ENCODE peak calls at places on chromosomes 2 and 18, in four cellular contexts. J, K, E and Z are unnamed samples.

GRCh38 chr2:44275915-44276279 is 617 bp downstream of the SLC3A1 start:
- DNase-seq in K (no peak), J (peak; percentile 36), E (no peak), Z (peak; percentile 44)

GRCh38 chr2:26484579-26484978 is 6.7 kb upstream of the OTOF start:
- DNase-seq in K (no peak), J (no peak), E (no peak), Z (no peak)

GRCh38 chr18:41714872-41715271 is 240.2 kb upstream of the PIK3C3 start:
- DNase-seq in K (no peak), J (no peak), E (no peak), Z (no peak)

GRCh38 chr2:206831442-206831995 is 66.1 kb downstream of the FASTKD2 start:
- DNase-seq in J (no peak), E (peak; percentile 43), K (no peak), Z (no peak)

GRCh38 chr2:183838295-183838694 is 714.1 kb downstream of the NUP35 start:
- DNase-seq in K (no peak), E (no peak), J (no peak), Z (no peak)

GRCh38 chr18:68244786-68245185 is 470.1 kb downstream of the TMX3 start:
- DNase-seq in J (peak; percentile 74), K (no peak), E (no peak), Z (peak; percentile 63)

GRCh38 chr18:43578636-43579203 is 301.4 kb upstream of the SYT4 start:
- DNase-seq in E (peak; percentile 16), K (no peak), J (no peak), Z (peak; percentile 16)

GRCh38 chr18:73124165-73124564 is 256.4 kb upstream of the NETO1 start:
- DNase-seq in K (no peak), J (peak; percentile 1), E (no peak), Z (peak; percentile 34)

GRCh38 chr2:10274376-10274775 is 28.3 kb upstream of the HPCAL1 start:
- DNase-seq in K (no peak), J (no peak), E (no peak), Z (no peak)

GRCh38 chr18:49886891-49887764 is 73.8 kb upstream of the ACAA2 start:
- DNase-seq in J (no peak), K (no peak), E (peak; percentile 64), Z (no peak)

GRCh38 chr2:129233751-129234406 is 745.6 kb upstream of the RAB6C start:
- DNase-seq in E (peak; percentile 27), K (peak; percentile 6), J (no peak), Z (no peak)

GRCh38 chr18:51807336-51807735 is 532.7 kb upstream of the DCC start:
- DNase-seq in E (no peak), J (no peak), K (no peak), Z (no peak)

GRCh38 chr2:73415906-73416305 is 30.3 kb downstream of the ALMS1 start:
- DNase-seq in E (no peak), J (peak; percentile 23), K (no peak), Z (peak; percentile 22)

GRCh38 chr2:7721413-7721995 is 804.3 kb downstream of the RNF144A start:
- DNase-seq in K (no peak), J (no peak), E (no peak), Z (no peak)

GRCh38 chr2:3242747-3243369 is 134.8 kb downstream of the EIPR1 start:
- DNase-seq in E (no peak), K (no peak), J (peak; percentile 27), Z (no peak)

GRCh38 chr18:59488899-59489298 is 129.8 kb upstream of the LMAN1 start:
- DNase-seq in K (no peak), J (no peak), E (no peak), Z (no peak)

GRCh38 chr2:36441816-36442215 is 86.2 kb downstream of the CRIM1 start:
- DNase-seq in K (no peak), J (peak; percentile 59), E (no peak), Z (no peak)

GRCh38 chr18:33116376-33116775 is 324.1 kb downstream of the CCDC178 start:
- DNase-seq in J (no peak), K (no peak), E (no peak), Z (peak; percentile 19)

GRCh38 chr2:196247114-196247978 is 76.0 kb upstream of the STK17B start:
- DNase-seq in E (no peak), J (no peak), K (no peak), Z (no peak)

DNA sequence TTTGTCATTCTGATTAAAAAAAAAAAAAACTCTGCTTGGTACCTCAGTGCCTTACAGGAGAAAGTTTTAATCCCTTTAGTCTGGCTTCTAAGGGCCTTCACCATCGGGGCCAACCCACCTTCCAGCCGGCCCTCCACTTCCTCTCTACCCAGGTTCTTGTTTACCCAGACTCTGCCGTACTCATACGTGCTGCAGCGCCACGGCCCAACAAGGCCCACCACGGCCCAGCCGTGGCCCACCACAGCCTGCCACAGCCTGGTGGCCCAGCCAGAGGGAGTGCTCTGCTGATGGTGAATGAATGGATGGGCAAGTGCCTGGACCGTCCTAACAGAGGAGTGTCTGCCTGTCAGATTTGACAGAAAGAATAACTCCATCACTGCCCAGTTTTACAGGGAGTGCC is 38.0 kb downstream of the CENPO start:
- DNase-seq in E (no peak), J (no peak), K (no peak), Z (no peak)
- H3K36me3 ChIP-seq in E (no peaks in the 10 kb centered on the region), J (peaks cover 13% of the 10 kb centered on the region), K (peaks cover 59% of the 10 kb centered on the region), Z (peaks cover 2% of the 10 kb centered on the region)

DNA sequence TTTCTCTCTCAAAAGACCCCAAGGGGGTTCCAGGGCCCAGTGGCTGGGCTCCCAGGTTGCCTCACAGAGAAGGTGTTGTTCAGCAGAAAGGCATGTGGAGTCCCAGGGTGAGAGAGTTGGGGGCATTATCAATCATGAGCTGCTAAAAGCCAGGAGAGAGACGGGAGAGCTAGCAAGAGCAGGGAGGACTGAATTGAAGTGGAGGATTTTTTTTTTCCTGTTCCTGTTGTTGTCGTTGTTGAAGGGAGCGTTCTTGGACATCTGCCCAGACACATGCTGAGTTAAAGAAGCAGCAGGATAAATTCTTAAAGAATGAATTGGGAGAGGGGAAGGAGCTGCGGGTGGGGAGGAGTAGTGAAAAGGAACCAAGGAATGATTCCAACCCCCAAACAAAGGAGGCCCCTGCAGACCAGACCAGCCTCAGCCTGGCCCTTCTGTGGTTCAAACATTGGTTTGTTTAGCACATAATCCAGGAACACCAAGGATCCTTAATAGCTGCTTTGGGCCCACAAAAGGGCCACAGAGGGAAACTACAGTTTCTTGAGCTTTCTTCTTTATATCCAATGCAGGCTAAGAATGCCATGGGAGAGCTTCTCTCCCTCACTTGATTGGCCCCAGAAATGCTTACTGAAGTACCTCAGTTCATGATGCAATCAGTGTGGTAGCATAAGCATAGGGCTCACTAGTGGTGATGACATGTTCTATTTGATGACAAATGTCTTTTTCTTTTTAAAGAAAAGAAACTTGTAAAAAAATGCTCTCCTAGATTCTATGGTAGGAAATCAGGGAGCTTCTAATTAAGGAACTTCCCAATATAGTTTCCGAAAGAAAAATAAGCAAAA is 146.0 kb downstream of the SETBP1 start:
- DNase-seq in J (peak; percentile 83), K (peak; percentile 23), E (no peak), Z (peak; percentile 97)
- H3K27ac ChIP-seq in J (peak overlapping the region; percentile 68), K (peak overlapping the region; percentile 61), E (no peak overlapping the region), Z (peak overlapping the region; percentile 41)

DNA sequence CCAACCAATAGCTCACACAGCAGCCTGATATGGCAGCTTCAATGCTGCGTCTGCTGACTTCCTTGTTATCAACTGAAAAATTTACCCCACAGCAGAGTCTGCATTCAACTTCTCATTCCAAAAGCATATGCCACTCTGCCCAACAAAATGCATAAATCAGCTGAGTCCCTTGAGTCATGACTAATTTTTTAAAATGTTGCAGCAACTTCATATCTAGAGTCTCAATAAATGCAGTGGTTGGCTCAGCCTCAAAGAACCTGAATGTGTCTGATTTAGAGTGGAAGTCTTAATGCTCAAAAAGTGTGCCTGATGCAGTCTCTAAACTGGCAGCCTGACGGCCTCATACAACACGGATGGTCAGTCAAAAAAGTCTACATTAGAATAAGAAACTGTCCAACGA is 46.5 kb downstream of the FARSB start:
- DNase-seq in K (no peak), J (peak; percentile 3), E (no peak), Z (peak; percentile 20)
- H2AFZ ChIP-seq in K (no peak overlapping the region), J (no peak overlapping the region), E (no peak overlapping the region), Z (no peak overlapping the region)

DNA sequence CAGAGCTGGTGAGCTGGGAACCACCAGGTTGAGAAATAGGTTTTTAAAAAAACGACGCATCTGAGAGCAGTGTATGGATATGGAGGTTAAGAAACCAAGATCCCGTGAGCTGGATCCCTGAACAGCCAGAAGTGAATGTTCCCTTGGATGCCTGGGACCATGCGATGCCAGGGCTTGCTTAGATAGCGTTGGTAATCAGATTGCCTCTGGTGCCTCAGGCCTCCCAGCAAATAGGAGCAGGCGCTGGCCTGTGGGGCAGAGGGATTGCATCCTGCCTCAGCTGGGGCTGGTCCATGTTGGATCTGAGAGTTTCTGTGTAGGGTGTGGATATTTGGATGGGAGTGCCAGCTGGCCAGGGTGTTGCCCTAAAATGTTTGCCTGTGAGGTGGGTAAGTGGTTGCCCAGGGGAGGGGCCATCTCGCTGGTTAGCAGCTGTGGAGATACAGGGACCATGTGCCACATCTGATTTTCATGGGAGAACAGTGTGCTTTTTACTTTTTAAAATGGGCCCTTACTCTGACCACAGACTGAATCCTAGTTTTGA is 80.8 kb upstream of the MCFD2 start:
- DNase-seq in E (no peak), J (no peak), K (no peak), Z (no peak)
- H3K36me3 ChIP-seq in E (no peaks in the 10 kb centered on the region), J (peaks cover 54% of the 10 kb centered on the region), K (peaks cover 30% of the 10 kb centered on the region), Z (peaks cover 29% of the 10 kb centered on the region)

GRCh38 chr2:9164112-9164608 is 42.5 kb upstream of the ASAP2 start:
- DNase-seq in E (no peak), K (no peak), J (no peak), Z (no peak)

GRCh38 chr2:9163306-9164111 is 43.1 kb upstream of the ASAP2 start:
- DNase-seq in J (peak; percentile 75), E (no peak), K (no peak), Z (peak; percentile 70)

GRCh38 chr2:9160732-9161131 is 45.9 kb upstream of the ASAP2 start:
- DNase-seq in J (no peak), K (no peak), E (peak; percentile 65), Z (no peak)

GRCh38 chr2:9165625-9166024 is 41.0 kb upstream of the ASAP2 start:
- DNase-seq in E (no peak), J (peak; percentile 68), K (no peak), Z (peak; percentile 65)

GRCh38 chr2:9162841-9163240 is 43.8 kb upstream of the ASAP2 start:
- DNase-seq in J (no peak), E (no peak), K (no peak), Z (no peak)
- H3K27ac ChIP-seq in J (peak overlapping the region; percentile 10), E (no peak overlapping the region), K (no peak overlapping the region), Z (no peak overlapping the region)

GRCh38 chr2:31124904-31125303 is 13.3 kb downstream of the GALNT14 start:
- DNase-seq in J (no peak), K (no peak), E (no peak), Z (no peak)
- H2AFZ ChIP-seq in J (no peak overlapping the region), K (no peak overlapping the region), E (no peak overlapping the region), Z (no peak overlapping the region)

GRCh38 chr2:237350597-237350996 is 63.4 kb downstream of the COL6A3 start:
- DNase-seq in K (no peak), J (no peak), E (no peak), Z (no peak)

GRCh38 chr2:237348281-237348865 is 65.6 kb downstream of the COL6A3 start:
- DNase-seq in E (no peak), K (no peak), J (no peak), Z (no peak)

GRCh38 chr2:237351046-237351445 is 62.9 kb downstream of the COL6A3 start:
- DNase-seq in K (no peak), E (peak; percentile 28), J (no peak), Z (no peak)

GRCh38 chr2:237351796-237352195 is 62.2 kb downstream of the COL6A3 start:
- DNase-seq in E (no peak), J (no peak), K (no peak), Z (no peak)

DNA sequence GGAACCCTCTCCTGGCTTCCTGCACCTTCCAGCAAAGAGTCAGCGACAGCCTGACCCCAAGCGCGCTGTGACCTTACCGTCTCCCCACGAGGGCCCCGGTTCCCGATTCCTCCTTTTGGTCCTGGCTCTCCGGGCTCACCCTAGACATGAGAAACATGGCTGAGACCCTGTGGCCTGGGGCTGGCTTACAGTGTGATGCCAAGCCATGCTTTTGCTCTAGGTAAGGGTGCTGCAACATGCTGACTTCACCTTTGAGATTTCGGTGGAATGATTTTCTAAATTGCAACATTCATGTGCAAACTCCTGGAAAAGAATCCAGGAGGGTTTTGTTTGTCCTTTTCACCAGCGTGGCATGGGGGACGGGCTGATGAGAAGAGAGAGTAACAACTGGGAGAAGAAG is 63.9 kb downstream of the COL6A3 start:
- DNase-seq in K (no peak), E (no peak), J (no peak), Z (no peak)
- H3K36me3 ChIP-seq in K (no peaks in the 10 kb centered on the region), E (no peaks in the 10 kb centered on the region), J (peaks cover 85% of the 10 kb centered on the region), Z (peaks cover 35% of the 10 kb centered on the region)